ENCODE peak calls at places on chromosomes 4 and X, in six cellular contexts. M, H, X, P, U and R are unnamed samples.
A peak's percentile ranks its signal among the peaks of the same experiment; 100 is the strongest.

GRCh38 chr4:10020871-10021676 is at the start of gene SLC2A9:
- DNase-seq in M (no peak), H (peak; percentile 75), X (no peak), P (no peak), U (no peak), R (no peak)

GRCh38 chrX:22338740-22339139 is 66.0 kb downstream of the CBLL2 start:
- DNase-seq in M (no peak), H (no peak), X (no peak), P (no peak), U (no peak), R (no peak)

GRCh38 chr4:86496094-86497060 is 97.7 kb upstream of the PTPN13 start:
- DNase-seq in M (no peak), H (no peak), X (no peak), P (peak; percentile 32), U (peak; percentile 73), R (peak; percentile 72)

GRCh38 chr4:1198070-1198844 is 25.9 kb upstream of the SPON2 start:
- DNase-seq in M (peak; percentile 15), H (peak; percentile 56), X (no peak), P (no peak), U (no peak), R (no peak)

GRCh38 chrX:19912-20571 is 261.1 kb upstream of the PLCXD1 start:
- DNase-seq in M (no peak), H (no peak), X (no peak), P (peak; percentile 15), U (no peak), R (no peak)

GRCh38 chrX:77785400-77785745 is 643 bp downstream of the ATRX start:
- DNase-seq in M (no peak), H (no peak), X (no peak), P (no peak), U (no peak), R (no peak)

GRCh38 chr4:25908491-25908901 is 5.5 kb upstream of the SMIM20 start:
- DNase-seq in M (no peak), H (no peak), X (no peak), P (no peak), U (peak; percentile 90), R (peak; percentile 84)

GRCh38 chrX:78923198-78924015 is 21.8 kb upstream of the P2RY10 start:
- DNase-seq in M (no peak), H (no peak), X (no peak), P (no peak), U (no peak), R (no peak)

GRCh38 chrX:45323387-45323786 is 122.7 kb upstream of the DIPK2B start:
- DNase-seq in M (no peak), H (no peak), X (no peak), P (no peak), U (no peak), R (no peak)

GRCh38 chr4:138275946-138276621 is 33.9 kb upstream of the SLC7A11 start:
- DNase-seq in M (no peak), H (no peak), X (no peak), P (no peak), U (peak; percentile 39), R (peak; percentile 19)

GRCh38 chrX:132956421-132957210 is 1.8 kb downstream of the HS6ST2 start:
- DNase-seq in M (no peak), H (no peak), X (no peak), P (no peak), U (no peak), R (no peak)

GRCh38 chrX:9539611-9540387 is 74.9 kb downstream of the TBL1X start:
- DNase-seq in M (no peak), H (no peak), X (no peak), P (no peak), U (no peak), R (no peak)

GRCh38 chr4:8690216-8690786 is 97.7 kb downstream of the CPZ start:
- DNase-seq in M (no peak), H (no peak), X (no peak), P (no peak), U (no peak), R (no peak)

GRCh38 chr4:150181536-150181935 is 103.3 kb downstream of the DCLK2 start:
- DNase-seq in M (no peak), H (no peak), X (no peak), P (no peak), U (no peak), R (no peak)

GRCh38 chr4:162865102-162865501 is 301.6 kb downstream of the NAF1 start:
- DNase-seq in M (no peak), H (no peak), X (no peak), P (no peak), U (no peak), R (no peak)

GRCh38 chr4:4782969-4783368 is 76.5 kb upstream of the MSX1 start:
- DNase-seq in M (no peak), H (no peak), X (no peak), P (no peak), U (no peak), R (no peak)

GRCh38 chr4:7535094-7535493 is 100.4 kb upstream of the PSAPL1 start:
- DNase-seq in M (no peak), H (no peak), X (no peak), P (no peak), U (no peak), R (no peak)